ENCODE peak calls at places on chromosome X, in seven cellular contexts. M is heart left ventricle; V is left ventricle myocardium inferior; E is effector memory CD4-positive, alpha-beta T cell; S is neuronal stem cell; D is WERI-Rb-1; I is uterus. J is an unnamed sample. For H3K27me3, the result is how much of the 10 kb centered on the place peaks cover.

GRCh38 chrX:154351183-154352011 is 23.0 kb downstream of the FLNA start:
- DNase-seq in S (no peak), I (peak), D (no peak), M (no peak), E (no peak), V (no peak), J (no peak)

GRCh38 chrX:130084651-130085237 is 25.6 kb downstream of the ELF4 start:
- DNase-seq in S (no peak), E (no peak), M (no peak), I (no peak), D (no peak), V (no peak), J (no peak)

GRCh38 chrX:69063486-69063885 is 101.8 kb downstream of the PJA1 start:
- DNase-seq in V (no peak), D (no peak), M (no peak), E (no peak), S (no peak), I (no peak), J (no peak)

GRCh38 chrX:45445745-45446412 is 245.2 kb upstream of the DIPK2B start:
- DNase-seq in E (no peak), I (no peak), S (no peak), V (no peak), D (no peak), M (no peak), J (peak)

GRCh38 chrX:1422135-1422465 is 30.2 kb upstream of the SLC25A6 start:
- DNase-seq in E (no peak), S (no peak), M (no peak), V (no peak), D (no peak), I (no peak), J (no peak)

GRCh38 chrX:110966839-110967238 is 129.2 kb upstream of the PAK3 start:
- DNase-seq in V (no peak), D (no peak), E (no peak), I (no peak), S (no peak), M (no peak), J (no peak)

GRCh38 chrX:53281321-53281822 is at the start of gene IQSEC2:
- DNase-seq in D (peak), V (peak), E (no peak), S (no peak), I (peak), M (peak), J (no peak)

GRCh38 chrX:132023896-132024386 is 839 bp downstream of the STK26 start:
- DNase-seq in E (peak), D (no peak), I (peak), M (no peak), V (peak), S (peak), J (no peak)

GRCh38 chrX:73562458-73562857 is 539 bp upstream of the CHIC1 start:
- DNase-seq in S (no peak), D (no peak), V (no peak), E (no peak), M (no peak), I (no peak), J (no peak)

GRCh38 chrX:137566746-137567473 is 983 bp downstream of the ZIC3 start:
- DNase-seq in D (no peak), E (no peak), M (no peak), I (no peak), V (no peak), S (no peak), J (no peak)

GRCh38 chrX:137565921-137566745 is at the start of gene ZIC3:
- DNase-seq in V (peak), D (no peak), E (no peak), M (peak), I (no peak), S (no peak), J (peak)

GRCh38 chrX:137568741-137569469 is 3.0 kb downstream of the ZIC3 start:
- DNase-seq in S (no peak), D (no peak), M (no peak), V (no peak), E (no peak), I (no peak), J (no peak)

GRCh38 chrX:137567474-137568232 is 1.7 kb downstream of the ZIC3 start:
- DNase-seq in I (no peak), E (no peak), M (no peak), D (no peak), V (no peak), S (no peak), J (no peak)

DNA sequence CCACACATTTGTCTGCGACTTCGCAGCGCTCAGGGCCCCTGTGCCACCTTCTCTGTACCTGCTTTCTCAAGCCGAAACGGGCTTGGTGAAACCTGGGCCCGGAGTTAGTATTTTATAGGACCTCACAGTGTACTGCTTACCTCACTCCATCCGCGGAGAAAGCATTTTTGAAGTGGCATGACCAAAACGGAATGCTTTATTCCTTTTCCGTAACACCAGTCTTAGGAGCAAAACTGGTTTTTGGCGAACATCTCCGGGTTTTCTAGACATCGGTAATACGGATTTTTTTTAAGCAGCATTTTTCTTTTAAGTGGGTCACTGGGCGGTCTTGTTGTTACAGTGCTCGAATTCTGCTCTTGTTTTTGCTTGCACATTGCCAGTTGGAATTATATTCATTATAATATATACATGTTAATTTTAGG is 3.6 kb downstream of the ZIC3 start:
- DNase-seq in I (no peak), S (no peak), D (no peak), E (no peak), M (no peak), V (no peak), J (no peak)
- H3K27me3 ChIP-seq in I (under half), S (under half), D (half or more), E (under half), M (under half), V (half or more), J (half or more)

DNA sequence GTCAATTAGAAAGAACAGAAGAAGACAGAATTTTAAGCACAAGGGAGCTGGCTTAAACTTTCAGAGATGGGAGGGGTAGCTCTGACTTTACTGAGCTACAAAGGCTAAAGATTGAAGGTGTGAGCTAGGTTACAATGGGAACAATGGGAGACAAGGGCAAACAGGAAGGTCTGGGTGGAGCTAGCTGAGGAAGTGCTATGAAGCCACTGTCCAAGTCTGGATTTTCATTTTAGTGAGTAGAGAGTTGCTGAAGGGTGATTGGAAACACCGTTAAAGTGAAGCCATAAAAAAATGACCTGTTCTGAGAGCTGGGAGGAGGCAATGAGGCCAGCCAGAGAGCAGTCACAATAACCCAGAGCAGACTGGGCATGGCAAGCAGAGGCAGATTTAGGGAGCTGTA is 104.3 kb upstream of the CITED1 start:
- DNase-seq in M (no peak), D (no peak), E (no peak), V (no peak), S (no peak), I (no peak), J (no peak)
- H3K27me3 ChIP-seq in M (under half), D (under half), E (under half), V (under half), S (under half), I (under half), J (under half)

GRCh38 chrX:40012039-40012799 is 85.5 kb downstream of the BCOR start:
- DNase-seq in V (peak), M (peak), I (peak), S (no peak), E (no peak), D (peak), J (no peak)
- H3K27me3 ChIP-seq in V (under half), M (under half), I (under half), S (under half), E (under half), D (half or more), J (under half)

DNA sequence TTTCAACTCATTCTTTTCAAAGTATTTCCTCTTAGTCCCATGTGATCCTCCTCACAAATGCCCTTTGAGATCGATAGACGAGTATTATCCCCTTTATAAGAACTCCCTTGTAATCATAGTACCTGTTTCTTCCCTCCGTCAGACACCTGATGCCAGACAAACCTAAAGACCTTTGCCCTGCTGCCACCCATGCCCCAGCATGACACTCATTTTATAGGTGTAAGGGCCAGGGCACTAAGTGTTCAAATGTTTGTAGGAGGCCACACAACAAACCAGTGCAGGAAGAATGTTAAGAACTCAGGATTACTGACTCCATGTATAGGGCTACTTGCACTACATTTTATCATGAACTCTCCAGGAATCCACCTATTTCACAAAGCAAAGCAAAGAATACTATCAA is 115.6 kb upstream of the DIAPH2 start:
- DNase-seq in S (no peak), I (no peak), M (no peak), E (no peak), D (no peak), V (no peak), J (no peak)
- H3K27me3 ChIP-seq in S (under half), I (under half), M (under half), E (under half), D (under half), V (under half), J (under half)

GRCh38 chrX:34365482-34365881 is 233.4 kb upstream of the FAM47A start:
- DNase-seq in M (no peak), S (peak), I (no peak), D (no peak), V (no peak), E (no peak), J (no peak)
- H3K27me3 ChIP-seq in M (under half), S (under half), I (under half), D (under half), V (under half), E (under half), J (under half)

DNA sequence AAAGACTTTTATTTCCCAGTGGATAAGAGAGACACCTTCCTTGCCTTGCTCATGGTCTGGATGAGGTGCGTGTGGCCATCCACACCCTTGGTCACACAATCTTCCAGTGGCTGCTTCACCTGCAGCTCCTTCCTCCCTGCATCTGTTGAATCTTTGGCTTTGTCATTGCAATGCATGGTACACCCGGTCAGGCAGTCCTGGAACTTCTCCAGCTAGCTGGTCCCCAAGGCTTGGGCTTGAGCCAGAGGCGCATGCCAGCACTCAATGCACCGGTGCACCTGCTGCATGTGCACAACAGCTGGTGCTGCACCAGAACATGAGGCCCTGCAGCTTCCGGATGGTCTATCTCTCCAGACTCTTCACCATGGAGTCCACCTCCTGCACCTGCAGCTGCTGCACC is 31.7 kb downstream of the SCML1 start:
- DNase-seq in M (no peak), S (no peak), I (no peak), V (no peak), E (no peak), D (no peak), J (no peak)
- H3K27me3 ChIP-seq in M (under half), S (under half), I (under half), V (under half), E (under half), D (half or more), J (under half)

DNA sequence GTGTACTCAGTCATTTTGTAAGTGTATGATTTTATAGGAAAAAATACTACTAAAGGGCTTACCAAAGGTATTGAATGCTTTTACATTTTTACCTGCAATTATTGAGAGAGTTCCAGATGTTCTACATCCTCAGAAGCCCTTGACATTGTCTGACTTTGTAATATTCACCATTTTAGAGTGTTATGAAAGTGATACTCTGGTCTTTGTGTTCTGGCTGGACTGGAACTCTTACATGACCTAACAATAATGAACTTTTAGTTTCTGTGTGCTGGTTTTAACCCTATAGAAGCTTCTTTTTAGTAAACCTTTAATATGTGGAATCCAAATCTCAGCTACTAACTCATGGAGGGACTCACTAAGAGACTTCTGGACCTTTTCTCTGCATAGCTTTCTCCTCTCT is 478.8 kb upstream of the SPANXN1 start:
- DNase-seq in M (no peak), I (no peak), D (no peak), S (no peak), E (no peak), V (no peak), J (no peak)
- H3K27me3 ChIP-seq in M (under half), I (under half), D (under half), S (under half), E (under half), V (under half), J (under half)